ENCODE peak calls at places on chromosome 21, in five cellular contexts. W is CD4-positive, CD25-positive, alpha-beta regulatory T cell; Y is effector memory CD4-positive, alpha-beta T cell; K is caudate nucleus; B is K562. H is an unnamed sample.

GRCh38 chr21:33078907-33079582 is 9.1 kb downstream of the OLIG1 start:
- DNase-seq in W (no peak), Y (no peak), K (peak), B (peak), H (peak)

GRCh38 chr21:21860888-21861287 is 862.7 kb downstream of the NCAM2 start:
- DNase-seq in W (no peak), Y (no peak), K (no peak), B (no peak), H (no peak)

GRCh38 chr21:29382029-29382654 is 83.4 kb downstream of the BACH1 start:
- DNase-seq in W (no peak), Y (no peak), K (no peak), B (no peak), H (no peak)

GRCh38 chr21:32468567-32469175 is 56.2 kb downstream of the EVA1C start:
- DNase-seq in W (no peak), Y (no peak), K (no peak), B (no peak), H (no peak)

GRCh38 chr21:15943009-15943666 is 213.4 kb downstream of the USP25 start:
- DNase-seq in W (no peak), Y (no peak), K (no peak), B (no peak), H (no peak)

GRCh38 chr21:46650476-46651098 is 15.1 kb downstream of the PRMT2 start:
- DNase-seq in W (no peak), Y (no peak), K (no peak), B (no peak), H (no peak)

GRCh38 chr21:19228241-19228640 is 824.7 kb upstream of the TMPRSS15 start:
- DNase-seq in W (no peak), Y (no peak), K (no peak), B (no peak), H (no peak)

GRCh38 chr21:27525780-27526179 is 558.9 kb upstream of the ADAMTS5 start:
- DNase-seq in W (no peak), Y (no peak), K (no peak), B (no peak), H (no peak)

GRCh38 chr21:32771134-32771523 is 426 bp downstream of the PAXBP1 start:
- DNase-seq in W (peak), Y (no peak), K (no peak), B (peak), H (no peak)

GRCh38 chr21:25912402-25912746 is 177.6 kb downstream of the GABPA start:
- DNase-seq in W (no peak), Y (no peak), K (no peak), B (no peak), H (no peak)

GRCh38 chr21:25298512-25299491 is 308.5 kb downstream of the MRPL39 start:
- DNase-seq in W (no peak), Y (no peak), K (no peak), B (no peak), H (no peak)

GRCh38 chr21:25564349-25564948 is 42.8 kb downstream of the MRPL39 start:
- DNase-seq in W (no peak), Y (no peak), K (no peak), B (no peak), H (no peak)

GRCh38 chr21:46126321-46127238 is 28.7 kb downstream of the COL6A2 start:
- DNase-seq in W (no peak), Y (no peak), K (no peak), B (no peak), H (no peak)

GRCh38 chr21:23740463-23740862 is 1866.8 kb downstream of the MRPL39 start:
- DNase-seq in W (no peak), Y (no peak), K (no peak), B (no peak), H (no peak)

GRCh38 chr21:16437586-16437985 is 707.8 kb downstream of the USP25 start:
- DNase-seq in W (no peak), Y (no peak), K (no peak), B (no peak), H (no peak)

GRCh38 chr21:46118305-46118870 is 20.5 kb downstream of the COL6A2 start:
- DNase-seq in W (no peak), Y (no peak), K (no peak), B (no peak), H (no peak)

GRCh38 chr21:25509862-25510261 is 97.4 kb downstream of the MRPL39 start:
- DNase-seq in W (no peak), Y (no peak), K (no peak), B (no peak), H (no peak)

GRCh38 chr21:29501451-29501850 is 202.7 kb downstream of the BACH1 start:
- DNase-seq in W (no peak), Y (no peak), K (no peak), B (no peak), H (no peak)

GRCh38 chr21:29499734-29500343 is 201.1 kb downstream of the BACH1 start:
- DNase-seq in W (no peak), Y (no peak), K (no peak), B (peak), H (no peak)

GRCh38 chr21:43645414-43645891 is 13.8 kb downstream of the HSF2BP start:
- DNase-seq in W (no peak), Y (no peak), K (no peak), B (no peak), H (no peak)
- H3K27ac ChIP-seq in W (no peak), Y (no peak), K (no peak), B (no peak), H (no peak)

DNA sequence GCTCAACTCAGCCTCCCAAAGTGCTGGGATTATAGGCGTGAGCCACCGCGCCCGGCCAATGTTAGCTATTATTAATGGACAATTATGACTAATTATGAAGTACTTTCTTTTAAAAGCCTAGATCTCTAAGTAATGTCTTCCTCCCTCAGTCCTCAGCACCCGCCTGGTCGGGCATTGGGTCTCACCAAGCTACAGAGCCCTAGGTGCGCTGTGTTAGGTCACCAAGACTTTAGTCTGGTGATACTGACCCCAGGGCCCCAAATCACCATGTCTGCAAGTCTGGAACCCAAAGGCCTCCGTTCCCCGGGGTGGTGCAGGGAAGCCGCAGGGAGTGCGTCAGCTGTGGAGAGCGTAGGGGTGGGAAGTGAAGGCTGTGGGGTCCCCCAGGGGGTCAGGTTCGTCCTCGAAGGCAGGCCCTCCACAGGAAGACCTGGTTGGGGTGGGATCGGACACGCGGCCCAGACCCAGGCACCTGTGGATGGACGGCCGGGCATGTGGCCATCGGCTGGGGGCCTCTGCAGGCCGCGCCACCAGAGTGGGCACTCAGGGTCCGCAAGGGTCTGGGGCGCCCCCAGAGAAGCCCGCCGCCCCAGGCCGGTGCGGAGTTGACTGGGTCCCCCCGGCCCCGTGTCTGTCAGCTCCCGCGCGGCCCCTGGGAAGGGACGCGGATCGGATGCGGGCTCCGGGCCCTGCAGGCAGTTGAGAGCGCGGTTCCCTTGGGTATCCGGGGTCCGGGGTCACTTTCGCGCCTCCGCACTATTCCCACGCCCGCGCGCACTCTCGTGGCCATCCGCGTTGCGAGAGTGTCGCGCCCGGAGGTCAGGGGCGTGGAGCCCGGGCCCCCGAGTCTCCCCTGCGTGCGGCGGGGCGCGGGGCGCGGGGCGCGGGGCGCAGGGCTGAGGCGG is 710 bp upstream of the PDXK start:
- DNase-seq in W (no peak), Y (no peak), K (no peak), B (no peak), H (no peak)
- H3K27ac ChIP-seq in W (peak), Y (peak), K (no peak), B (peak), H (peak)

GRCh38 chr21:39094847-39095525 is 88.3 kb downstream of the PSMG1 start:
- DNase-seq in W (no peak), Y (no peak), K (no peak), B (peak), H (no peak)
- H3K27ac ChIP-seq in W (no peak), Y (no peak), K (peak), B (no peak), H (no peak)

DNA sequence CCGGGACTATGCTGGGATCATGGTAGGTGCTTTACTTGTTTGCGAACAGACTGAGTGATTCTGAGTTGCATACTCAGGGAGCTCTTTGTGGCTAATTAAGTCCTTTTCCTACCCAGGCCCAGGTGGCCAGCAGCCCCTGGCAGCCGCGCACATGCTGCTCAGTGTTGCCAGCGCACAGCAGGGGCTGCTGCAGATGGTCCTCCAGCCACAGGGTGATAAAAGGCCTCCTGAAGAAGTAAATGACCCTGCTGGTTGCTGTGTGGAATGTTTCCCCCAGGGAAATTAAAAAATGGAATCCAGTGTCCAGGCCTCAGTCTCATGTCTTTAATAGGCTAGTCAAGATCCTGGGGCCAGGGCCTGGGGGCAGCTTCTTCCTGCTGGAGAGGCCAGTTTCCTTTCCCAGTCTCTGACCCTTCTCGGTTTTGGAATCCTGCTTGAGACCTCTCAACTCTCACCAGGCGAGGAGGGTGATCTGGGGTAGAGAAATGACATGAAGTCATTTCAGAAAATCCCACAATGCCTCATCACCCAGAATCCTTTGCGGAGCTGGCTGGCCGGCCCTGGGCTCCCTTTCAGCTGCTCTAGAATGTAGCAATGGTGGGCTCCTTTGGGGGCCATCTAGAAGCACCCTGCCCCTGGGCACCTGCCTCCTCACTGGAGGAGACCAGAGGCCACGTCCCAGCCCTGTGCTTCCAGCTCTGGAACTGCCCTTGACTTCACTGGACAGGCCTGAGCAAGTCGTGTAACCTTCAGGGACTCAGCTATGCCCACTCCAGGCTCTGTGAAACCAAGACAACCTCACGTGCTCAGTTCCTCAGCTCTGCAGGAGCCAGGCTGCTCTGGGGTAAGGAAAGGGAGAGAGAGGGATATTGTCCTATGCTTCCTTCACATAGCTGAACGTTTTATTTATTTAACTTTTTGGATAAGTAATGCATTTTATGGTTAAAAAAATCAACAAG is 131.4 kb downstream of the MRPS6 start:
- DNase-seq in W (no peak), Y (no peak), K (no peak), B (no peak), H (no peak)
- H3K27ac ChIP-seq in W (no peak), Y (no peak), K (peak), B (no peak), H (no peak)

GRCh38 chr21:41954654-41955499 is 1.1 kb upstream of the C2CD2 start:
- DNase-seq in W (no peak), Y (no peak), K (no peak), B (no peak), H (no peak)

GRCh38 chr21:41953249-41953830 is 478 bp downstream of the C2CD2 start:
- DNase-seq in W (no peak), Y (no peak), K (no peak), B (no peak), H (no peak)

GRCh38 chr21:41955516-41955915 is 1.7 kb upstream of the C2CD2 start:
- DNase-seq in W (no peak), Y (no peak), K (no peak), B (no peak), H (no peak)

GRCh38 chr21:41952568-41953248 is 1.1 kb downstream of the C2CD2 start:
- DNase-seq in W (no peak), Y (no peak), K (no peak), B (no peak), H (no peak)

DNA sequence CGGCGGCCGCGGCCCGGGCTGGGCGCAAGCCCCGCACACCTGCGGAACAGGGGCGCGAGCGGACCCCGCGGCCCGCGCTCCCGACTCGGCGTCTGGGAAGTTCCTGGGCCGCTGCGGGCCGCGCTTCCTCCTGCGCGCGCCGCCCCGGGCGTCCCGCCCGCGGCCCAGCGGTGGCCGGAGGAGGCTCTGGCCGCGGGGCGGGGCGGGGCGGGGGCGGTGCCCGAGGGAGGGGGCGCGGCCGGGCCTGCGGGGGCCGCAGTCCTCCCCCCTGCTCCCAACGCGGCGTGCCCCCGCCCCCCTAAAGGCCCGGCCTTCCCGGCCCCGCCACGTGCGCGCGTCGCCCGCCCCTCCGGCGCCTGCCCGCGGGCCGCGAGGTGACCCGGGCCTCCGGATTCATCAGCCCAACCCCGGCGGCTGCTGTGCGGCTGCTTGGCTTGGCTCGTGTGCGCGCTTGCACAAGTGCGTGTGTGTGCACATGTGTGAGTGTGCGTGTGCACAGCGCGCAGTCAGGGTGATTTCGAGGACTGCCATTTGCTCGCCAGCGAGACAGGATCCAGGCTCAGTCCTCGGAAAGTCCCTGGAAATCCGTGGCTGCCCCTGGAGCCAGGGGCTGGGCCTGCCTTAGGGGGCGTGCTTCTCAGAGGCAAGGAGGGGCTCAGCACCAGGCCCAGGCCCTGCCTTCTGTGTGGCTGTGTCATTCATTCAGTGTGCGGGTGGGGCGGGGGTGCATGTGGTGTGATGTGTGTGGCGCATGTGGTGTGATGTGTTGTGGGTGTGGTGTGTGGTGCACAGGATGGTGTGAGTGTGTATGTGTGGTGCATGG is at the start of gene C2CD2:
- DNase-seq in W (no peak), Y (no peak), K (no peak), B (peak), H (no peak)
- H3K27ac ChIP-seq in W (no peak), Y (no peak), K (peak), B (peak), H (peak)

GRCh38 chr21:36980280-36981048 is 14.0 kb upstream of the HLCS start:
- DNase-seq in W (no peak), Y (no peak), K (no peak), B (no peak), H (peak)
- H3K27ac ChIP-seq in W (no peak), Y (no peak), K (peak), B (no peak), H (no peak)

GRCh38 chr21:45109831-45110492 is 35.6 kb downstream of the ADARB1 start:
- DNase-seq in W (no peak), Y (no peak), K (no peak), B (no peak), H (peak)
- H3K27ac ChIP-seq in W (no peak), Y (no peak), K (no peak), B (peak), H (no peak)

DNA sequence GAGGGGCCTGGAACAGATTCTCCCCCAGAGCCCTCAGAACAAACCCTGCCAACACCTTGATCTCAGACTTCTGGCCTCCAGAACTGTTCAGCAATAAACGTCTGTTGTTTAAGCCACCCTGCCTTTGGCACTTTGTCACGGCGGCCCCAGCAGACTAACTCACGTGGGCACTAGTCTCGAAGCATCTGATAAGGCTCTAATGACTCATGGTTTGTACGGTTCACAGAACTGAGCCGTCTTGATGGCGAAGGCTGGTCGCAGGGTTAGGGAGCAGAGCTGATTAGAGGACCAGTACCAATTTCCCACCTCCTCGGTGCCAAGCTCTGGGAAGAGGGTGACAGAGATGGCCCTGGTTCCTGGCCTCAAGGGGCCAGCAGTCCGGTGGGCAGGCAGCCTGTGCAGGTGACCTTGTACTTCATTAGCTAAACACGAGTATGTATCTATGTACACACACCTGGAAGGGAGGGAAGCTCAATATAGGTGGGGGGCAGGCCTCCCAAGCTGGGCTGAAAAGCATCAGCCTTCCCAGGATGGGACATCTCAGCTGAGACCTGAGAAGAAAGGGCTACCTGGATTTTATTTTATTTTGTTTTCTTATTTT is 112.8 kb downstream of the MRPS6 start:
- DNase-seq in W (no peak), Y (no peak), K (no peak), B (peak), H (no peak)
- H3K27ac ChIP-seq in W (no peak), Y (no peak), K (no peak), B (no peak), H (no peak)

GRCh38 chr21:14875704-14876364 is 189.0 kb downstream of the NRIP1 start:
- DNase-seq in W (no peak), Y (no peak), K (no peak), B (no peak), H (no peak)

GRCh38 chr21:14875186-14875585 is 189.6 kb downstream of the NRIP1 start:
- DNase-seq in W (no peak), Y (no peak), K (no peak), B (no peak), H (no peak)

GRCh38 chr21:14874379-14874778 is 190.4 kb downstream of the NRIP1 start:
- DNase-seq in W (no peak), Y (no peak), K (no peak), B (no peak), H (no peak)

GRCh38 chr21:14877581-14878228 is 187.1 kb downstream of the NRIP1 start:
- DNase-seq in W (no peak), Y (no peak), K (no peak), B (no peak), H (no peak)

DNA sequence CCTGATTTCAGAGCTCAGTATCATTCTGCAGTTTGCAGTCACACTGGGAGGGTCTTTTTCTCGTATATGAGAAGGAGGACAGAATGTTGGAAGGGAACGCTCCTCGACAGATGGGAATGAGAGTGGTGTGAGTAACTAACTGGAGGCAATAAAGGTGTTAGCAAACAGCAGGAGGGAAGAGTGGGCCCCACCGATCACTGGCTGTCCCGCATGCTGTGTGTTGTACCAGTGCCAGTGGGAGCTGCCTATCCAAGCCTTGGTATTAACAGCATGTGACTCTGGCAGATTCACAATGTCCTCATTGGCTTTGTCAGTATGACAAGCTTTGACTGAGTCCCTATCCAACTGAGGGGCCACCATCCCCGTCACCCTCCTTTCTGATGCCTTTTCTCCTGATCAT is 188.3 kb downstream of the NRIP1 start:
- DNase-seq in W (no peak), Y (no peak), K (no peak), B (no peak), H (no peak)
- H3K27ac ChIP-seq in W (no peak), Y (no peak), K (no peak), B (no peak), H (no peak)

GRCh38 chr21:17869115-17869514 is 50.0 kb upstream of the C21orf91 start:
- DNase-seq in W (no peak), Y (no peak), K (no peak), B (no peak), H (no peak)

DNA sequence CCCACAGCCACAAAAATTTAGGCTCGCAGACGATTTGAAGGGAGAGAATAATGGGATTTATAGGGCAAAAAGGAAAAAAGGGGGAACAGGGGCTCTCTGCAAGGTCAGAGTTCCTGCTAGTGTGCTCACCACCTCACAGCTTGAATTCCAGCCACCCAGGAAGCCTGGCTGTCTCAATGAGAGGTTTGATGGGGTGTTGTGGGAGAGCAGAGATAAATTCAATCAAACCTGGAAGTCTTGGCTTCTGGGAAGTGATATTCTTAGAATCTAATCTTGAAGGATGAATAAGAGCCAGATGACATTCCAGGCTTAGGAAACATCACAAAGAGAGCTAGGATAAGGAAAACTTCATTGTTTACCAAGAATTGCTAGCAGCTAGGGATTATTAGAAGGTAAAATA is 47.4 kb upstream of the C21orf91 start:
- DNase-seq in W (no peak), Y (no peak), K (no peak), B (no peak), H (no peak)
- H3K27ac ChIP-seq in W (no peak), Y (no peak), K (no peak), B (no peak), H (no peak)

H was measured in substantia nigra.